ENCODE peak calls at places on chromosomes 5 and 9, in seven cellular contexts. One of them, this sample, is unnamed.

GRCh38 chr9:138099803-138100598 is 222.4 kb downstream of the CACNA1B start:
- DNase-seq in ELF-1: no peak
- DNase-seq in B cell: peak; percentile 20
- DNase-seq in activated naive CD4-positive, alpha-beta T cell: no peak
- DNase-seq in Karpas-422: no peak
- DNase-seq in cardiac muscle cell: no peak
- DNase-seq in psoas muscle: no peak
- DNase-seq in this sample: no peak

GRCh38 chr5:59296317-59297264 is 596.9 kb downstream of the PDE4D start:
- DNase-seq in ELF-1: no peak
- DNase-seq in B cell: no peak
- DNase-seq in activated naive CD4-positive, alpha-beta T cell: no peak
- DNase-seq in Karpas-422: no peak
- DNase-seq in cardiac muscle cell: no peak
- DNase-seq in psoas muscle: no peak
- DNase-seq in this sample: no peak

GRCh38 chr5:38994329-38994927 is 79.8 kb downstream of the RICTOR start:
- DNase-seq in ELF-1: peak; percentile 49
- DNase-seq in B cell: peak; percentile 13
- DNase-seq in activated naive CD4-positive, alpha-beta T cell: no peak
- DNase-seq in Karpas-422: peak; percentile 82
- DNase-seq in cardiac muscle cell: peak; percentile 67
- DNase-seq in psoas muscle: no peak
- DNase-seq in this sample: no peak

GRCh38 chr5:126988021-126988569 is 42.3 kb downstream of the MARCHF3 start:
- DNase-seq in ELF-1: no peak
- DNase-seq in B cell: peak; percentile 50
- DNase-seq in activated naive CD4-positive, alpha-beta T cell: peak; percentile 8
- DNase-seq in Karpas-422: no peak
- DNase-seq in cardiac muscle cell: no peak
- DNase-seq in psoas muscle: no peak
- DNase-seq in this sample: no peak

GRCh38 chr5:32088214-32088613 is 85.9 kb downstream of the GOLPH3 start:
- DNase-seq in ELF-1: no peak
- DNase-seq in B cell: no peak
- DNase-seq in activated naive CD4-positive, alpha-beta T cell: no peak
- DNase-seq in Karpas-422: no peak
- DNase-seq in cardiac muscle cell: no peak
- DNase-seq in psoas muscle: no peak
- DNase-seq in this sample: no peak

GRCh38 chr9:125241863-125242739 is 958 bp upstream of the HSPA5 start:
- DNase-seq in ELF-1: no peak
- DNase-seq in B cell: no peak
- DNase-seq in activated naive CD4-positive, alpha-beta T cell: no peak
- DNase-seq in Karpas-422: peak; percentile 66
- DNase-seq in cardiac muscle cell: no peak
- DNase-seq in psoas muscle: peak; percentile 40
- DNase-seq in this sample: no peak

GRCh38 chr5:133116601-133117000 is 64.8 kb downstream of the HSPA4 start:
- DNase-seq in ELF-1: no peak
- DNase-seq in B cell: no peak
- DNase-seq in activated naive CD4-positive, alpha-beta T cell: no peak
- DNase-seq in Karpas-422: peak; percentile 37
- DNase-seq in cardiac muscle cell: no peak
- DNase-seq in psoas muscle: no peak
- DNase-seq in this sample: no peak

GRCh38 chr9:8365029-8365428 is 565.5 kb upstream of the DMAC1 start:
- DNase-seq in ELF-1: no peak
- DNase-seq in B cell: no peak
- DNase-seq in activated naive CD4-positive, alpha-beta T cell: no peak
- DNase-seq in Karpas-422: no peak
- DNase-seq in cardiac muscle cell: no peak
- DNase-seq in psoas muscle: no peak
- DNase-seq in this sample: no peak

GRCh38 chr9:96453625-96454024 is 3.7 kb downstream of the HABP4 start:
- DNase-seq in ELF-1: no peak
- DNase-seq in B cell: no peak
- DNase-seq in activated naive CD4-positive, alpha-beta T cell: no peak
- DNase-seq in Karpas-422: no peak
- DNase-seq in cardiac muscle cell: peak; percentile 27
- DNase-seq in psoas muscle: no peak
- DNase-seq in this sample: no peak

GRCh38 chr9:69495331-69495730 is 170.3 kb downstream of the ENTREP1 start:
- DNase-seq in ELF-1: peak; percentile 3
- DNase-seq in B cell: no peak
- DNase-seq in activated naive CD4-positive, alpha-beta T cell: no peak
- DNase-seq in Karpas-422: no peak
- DNase-seq in cardiac muscle cell: peak; percentile 27
- DNase-seq in psoas muscle: no peak
- DNase-seq in this sample: no peak

GRCh38 chr5:96026334-96027065 is 64.8 kb upstream of the ELL2 start:
- DNase-seq in ELF-1: no peak
- DNase-seq in B cell: no peak
- DNase-seq in activated naive CD4-positive, alpha-beta T cell: no peak
- DNase-seq in Karpas-422: no peak
- DNase-seq in cardiac muscle cell: no peak
- DNase-seq in psoas muscle: no peak
- DNase-seq in this sample: no peak

GRCh38 chr9:133171161-133171955 is 7.6 kb upstream of the GBGT1 start:
- DNase-seq in ELF-1: no peak
- DNase-seq in B cell: no peak
- DNase-seq in activated naive CD4-positive, alpha-beta T cell: no peak
- DNase-seq in Karpas-422: peak; percentile 98
- DNase-seq in cardiac muscle cell: no peak
- DNase-seq in psoas muscle: no peak
- DNase-seq in this sample: no peak

GRCh38 chr5:142978726-142979125 is 208.5 kb downstream of the ARHGAP26 start:
- DNase-seq in ELF-1: no peak
- DNase-seq in B cell: no peak
- DNase-seq in activated naive CD4-positive, alpha-beta T cell: no peak
- DNase-seq in Karpas-422: no peak
- DNase-seq in cardiac muscle cell: no peak
- DNase-seq in psoas muscle: no peak
- DNase-seq in this sample: no peak

GRCh38 chr5:133472829-133473228 is 139.5 kb downstream of the FSTL4 start:
- DNase-seq in ELF-1: no peak
- DNase-seq in B cell: no peak
- DNase-seq in activated naive CD4-positive, alpha-beta T cell: no peak
- DNase-seq in Karpas-422: no peak
- DNase-seq in cardiac muscle cell: no peak
- DNase-seq in psoas muscle: no peak
- DNase-seq in this sample: no peak

GRCh38 chr9:100286257-100286656 is 66.5 kb downstream of the TEX10 start:
- DNase-seq in ELF-1: no peak
- DNase-seq in B cell: no peak
- DNase-seq in activated naive CD4-positive, alpha-beta T cell: no peak
- DNase-seq in Karpas-422: no peak
- DNase-seq in cardiac muscle cell: no peak
- DNase-seq in psoas muscle: no peak
- DNase-seq in this sample: no peak

GRCh38 chr5:107331882-107332281 is 338.9 kb downstream of the EFNA5 start:
- DNase-seq in ELF-1: no peak
- DNase-seq in B cell: no peak
- DNase-seq in activated naive CD4-positive, alpha-beta T cell: no peak
- DNase-seq in Karpas-422: no peak
- DNase-seq in cardiac muscle cell: no peak
- DNase-seq in psoas muscle: no peak
- DNase-seq in this sample: no peak

GRCh38 chr5:14385022-14385421 is 196.6 kb upstream of the OTULINL start:
- DNase-seq in ELF-1: no peak
- DNase-seq in B cell: no peak
- DNase-seq in activated naive CD4-positive, alpha-beta T cell: no peak
- DNase-seq in Karpas-422: no peak
- DNase-seq in cardiac muscle cell: no peak
- DNase-seq in psoas muscle: no peak
- DNase-seq in this sample: no peak

This sample was measured in thoracic aorta.